ENCODE peak calls at places on chromosome 4, in six cellular contexts. F, L, W, V, O and Q are unnamed samples.

GRCh38 chr4:182085051-182085480 is 158.1 kb upstream of the TENM3 start:
- DNase-seq in F (no peak), L (no peak), W (no peak), V (no peak), O (no peak), Q (no peak)

GRCh38 chr4:13750594-13750993 is 123.1 kb upstream of the BOD1L1 start:
- DNase-seq in F (no peak), L (no peak), W (no peak), V (peak; percentile 7), O (peak; percentile 51), Q (no peak)

GRCh38 chr4:80197601-80198444 is 520 bp downstream of the PRDM8 start:
- DNase-seq in F (no peak), L (peak; percentile 65), W (no peak), V (no peak), O (no peak), Q (no peak)

GRCh38 chr4:30720021-30720655 is at the start of gene PCDH7:
- DNase-seq in F (no peak), L (peak; percentile 26), W (no peak), V (peak; percentile 78), O (peak; percentile 72), Q (peak; percentile 57)

GRCh38 chr4:83708500-83709175 is 172.7 kb downstream of the GPAT3 start:
- DNase-seq in F (no peak), L (no peak), W (no peak), V (no peak), O (no peak), Q (no peak)

GRCh38 chr4:15295421-15296162 is 132.2 kb upstream of the C1QTNF7 start:
- DNase-seq in F (no peak), L (no peak), W (no peak), V (no peak), O (no peak), Q (no peak)

GRCh38 chr4:143035661-143036060 is 149.1 kb upstream of the USP38 start:
- DNase-seq in F (no peak), L (no peak), W (no peak), V (no peak), O (no peak), Q (no peak)

GRCh38 chr4:571838-572572 is 4.1 kb downstream of the TMEM271 start:
- DNase-seq in F (no peak), L (no peak), W (no peak), V (no peak), O (no peak), Q (no peak)

GRCh38 chr4:106258145-106259045 is 57.6 kb downstream of the TBCK start:
- DNase-seq in F (no peak), L (no peak), W (no peak), V (no peak), O (no peak), Q (no peak)

GRCh38 chr4:76449824-76450223 is 14.8 kb downstream of the SHROOM3 start:
- DNase-seq in F (no peak), L (no peak), W (peak; percentile 56), V (no peak), O (no peak), Q (no peak)

GRCh38 chr4:81786063-81786763 is 314.5 kb upstream of the RASGEF1B start:
- DNase-seq in F (no peak), L (no peak), W (peak; percentile 53), V (peak; percentile 40), O (no peak), Q (no peak)

GRCh38 chr4:16457944-16458343 is 231.7 kb upstream of the TAPT1 start:
- DNase-seq in F (no peak), L (no peak), W (no peak), V (peak; percentile 16), O (no peak), Q (no peak)

GRCh38 chr4:8540072-8540471 is 40.1 kb upstream of the GPR78 start:
- DNase-seq in F (no peak), L (no peak), W (no peak), V (no peak), O (no peak), Q (no peak)

GRCh38 chr4:88960576-88960975 is 96.4 kb downstream of the FAM13A start:
- DNase-seq in F (no peak), L (no peak), W (no peak), V (no peak), O (no peak), Q (no peak)

GRCh38 chr4:176274441-176274840 is 5.4 kb upstream of the ASB5 start:
- DNase-seq in F (no peak), L (no peak), W (no peak), V (peak; percentile 65), O (peak; percentile 56), Q (no peak)

GRCh38 chr4:105461221-105462041 is 12.4 kb downstream of the PPA2 start:
- DNase-seq in F (no peak), L (no peak), W (no peak), V (peak; percentile 62), O (peak; percentile 76), Q (no peak)

GRCh38 chr4:171042989-171043524 is 770.1 kb upstream of the GALNTL6 start:
- DNase-seq in F (no peak), L (no peak), W (peak; percentile 38), V (no peak), O (no peak), Q (no peak)

GRCh38 chr4:140004580-140005314 is 149.2 kb downstream of the MAML3 start:
- DNase-seq in F (no peak), L (peak; percentile 39), W (peak; percentile 57), V (no peak), O (no peak), Q (peak; percentile 50)

GRCh38 chr4:88276952-88277710 is 7.2 kb downstream of the PPM1K start:
- DNase-seq in F (no peak), L (no peak), W (no peak), V (no peak), O (no peak), Q (no peak)

GRCh38 chr4:20552004-20552403 is 148.3 kb upstream of the PACRGL start:
- DNase-seq in F (no peak), L (no peak), W (no peak), V (no peak), O (no peak), Q (no peak)

GRCh38 chr4:68865760-68866159 is 50.0 kb downstream of the UGT2B10 start:
- DNase-seq in F (no peak), L (no peak), W (no peak), V (no peak), O (no peak), Q (no peak)

GRCh38 chr4:82293304-82293703 is 80.5 kb downstream of the HNRNPD start:
- DNase-seq in F (no peak), L (no peak), W (no peak), V (no peak), O (no peak), Q (no peak)

GRCh38 chr4:119027815-119028214 is 107.8 kb upstream of the MYOZ2 start:
- DNase-seq in F (no peak), L (no peak), W (no peak), V (no peak), O (no peak), Q (no peak)

GRCh38 chr4:147138171-147138570 is 192.5 kb upstream of the TTC29 start:
- DNase-seq in F (no peak), L (no peak), W (no peak), V (no peak), O (no peak), Q (no peak)

GRCh38 chr4:102027961-102028360 is 237.4 kb downstream of the BANK1 start:
- DNase-seq in F (no peak), L (no peak), W (no peak), V (no peak), O (no peak), Q (no peak)

GRCh38 chr4:184330008-184330400 is 112.3 kb upstream of the ENPP6 start:
- DNase-seq in F (no peak), L (no peak), W (peak; percentile 48), V (no peak), O (no peak), Q (no peak)

GRCh38 chr4:184335520-184335919 is 117.8 kb upstream of the ENPP6 start:
- DNase-seq in F (no peak), L (no peak), W (no peak), V (no peak), O (no peak), Q (no peak)

GRCh38 chr4:184329235-184330007 is 111.7 kb upstream of the ENPP6 start:
- DNase-seq in F (no peak), L (no peak), W (peak; percentile 40), V (no peak), O (peak; percentile 51), Q (no peak)

GRCh38 chr4:184328022-184328736 is 110.5 kb upstream of the ENPP6 start:
- DNase-seq in F (no peak), L (no peak), W (peak; percentile 25), V (peak; percentile 78), O (no peak), Q (no peak)

GRCh38 chr4:184331155-184331995 is 113.7 kb upstream of the ENPP6 start:
- DNase-seq in F (no peak), L (no peak), W (peak; percentile 90), V (no peak), O (peak; percentile 86), Q (no peak)
- TF ChIP-seq CTCF in F (no peak), L (no peak), W (no peak), V (no peak), O (no peak), Q (no peak)

GRCh38 chr4:40417941-40418340 is 82.8 kb downstream of the CHRNA9 start:
- DNase-seq in F (no peak), L (no peak), W (no peak), V (no peak), O (no peak), Q (no peak)
- TF ChIP-seq CTCF in F (no peak), L (no peak), W (no peak), V (no peak), O (no peak), Q (no peak)

GRCh38 chr4:26476545-26476944 is 13.7 kb downstream of the CCKAR start:
- DNase-seq in F (no peak), L (no peak), W (no peak), V (no peak), O (no peak), Q (no peak)

GRCh38 chr4:26474551-26474950 is 15.7 kb downstream of the CCKAR start:
- DNase-seq in F (no peak), L (no peak), W (no peak), V (no peak), O (no peak), Q (no peak)

GRCh38 chr4:26473893-26474292 is 16.4 kb downstream of the CCKAR start:
- DNase-seq in F (no peak), L (no peak), W (no peak), V (no peak), O (no peak), Q (no peak)

GRCh38 chr4:26478330-26478729 is 12.0 kb downstream of the CCKAR start:
- DNase-seq in F (no peak), L (no peak), W (no peak), V (no peak), O (no peak), Q (no peak)

GRCh38 chr4:26475716-26476115 is 14.6 kb downstream of the CCKAR start:
- DNase-seq in F (no peak), L (no peak), W (no peak), V (no peak), O (no peak), Q (no peak)
- TF ChIP-seq CTCF in F (no peak), L (no peak), W (no peak), V (no peak), O (no peak), Q (no peak)

DNA sequence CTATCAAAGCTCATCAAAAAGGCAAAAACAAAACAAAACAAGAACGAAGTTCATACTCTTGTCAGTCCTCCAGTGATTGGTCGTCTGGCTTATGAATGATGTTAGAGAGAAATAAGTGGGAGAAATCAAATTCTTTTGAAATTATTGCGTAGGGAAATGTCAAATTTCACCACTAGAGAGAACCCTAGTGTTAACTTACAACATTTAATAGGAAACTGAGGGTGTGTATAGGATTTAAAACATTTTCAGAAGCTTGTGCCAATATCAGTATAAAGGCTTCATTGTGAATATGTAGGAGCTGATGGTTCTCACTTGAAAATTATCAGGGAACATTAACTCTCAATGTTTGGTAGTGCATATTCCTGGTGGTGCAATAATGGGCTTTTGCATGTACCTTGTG is 17.4 kb downstream of the ADH6 start:
- DNase-seq in F (no peak), L (no peak), W (no peak), V (peak; percentile 21), O (no peak), Q (no peak)
- TF ChIP-seq CTCF in F (no peak), L (no peak), W (peak; percentile 26), V (no peak), O (no peak), Q (no peak)